ENCODE peak calls at places on chromosomes 4 and X, in four cellular contexts. One of them, this sample, is unnamed.

GRCh38 chr4:67939195-67939594 is 24.1 kb downstream of the TMPRSS11A start:
- DNase-seq in neural crest cell: no peak
- DNase-seq in astrocyte of the cerebellum: no peak
- DNase-seq in mammary epithelial cell: no peak
- DNase-seq in this sample: no peak

GRCh38 chrX:23554304-23554703 is 113.0 kb upstream of the PRDX4 start:
- DNase-seq in mammary epithelial cell: peak
- DNase-seq in astrocyte of the cerebellum: peak
- DNase-seq in neural crest cell: no peak
- DNase-seq in this sample: peak

GRCh38 chr4:30068234-30068633 is 651.9 kb upstream of the PCDH7 start:
- DNase-seq in mammary epithelial cell: no peak
- DNase-seq in astrocyte of the cerebellum: no peak
- DNase-seq in neural crest cell: no peak
- DNase-seq in this sample: no peak

GRCh38 chrX:41449615-41450014 is 2.5 kb downstream of the NYX start:
- DNase-seq in mammary epithelial cell: peak
- DNase-seq in astrocyte of the cerebellum: no peak
- DNase-seq in neural crest cell: no peak
- DNase-seq in this sample: no peak

GRCh38 chrX:49934148-49934547 is 11.8 kb downstream of the CLCN5 start:
- DNase-seq in neural crest cell: no peak
- DNase-seq in astrocyte of the cerebellum: no peak
- DNase-seq in mammary epithelial cell: no peak
- DNase-seq in this sample: no peak

GRCh38 chr4:88146891-88147290 is 11.5 kb downstream of the ABCG2 start:
- DNase-seq in neural crest cell: no peak
- DNase-seq in astrocyte of the cerebellum: no peak
- DNase-seq in mammary epithelial cell: no peak
- DNase-seq in this sample: no peak

GRCh38 chr4:100428051-100428450 is 89.8 kb downstream of the EMCN start:
- DNase-seq in neural crest cell: no peak
- DNase-seq in mammary epithelial cell: peak
- DNase-seq in astrocyte of the cerebellum: peak
- DNase-seq in this sample: peak

GRCh38 chrX:9131066-9131465 is 97.1 kb upstream of the FAM9B start:
- DNase-seq in mammary epithelial cell: no peak
- DNase-seq in astrocyte of the cerebellum: no peak
- DNase-seq in neural crest cell: no peak
- DNase-seq in this sample: no peak

GRCh38 chr4:150140774-150141400 is 62.6 kb downstream of the DCLK2 start:
- DNase-seq in neural crest cell: no peak
- DNase-seq in astrocyte of the cerebellum: peak
- DNase-seq in mammary epithelial cell: peak
- DNase-seq in this sample: no peak

GRCh38 chr4:16524911-16525574 is 298.8 kb upstream of the TAPT1 start:
- DNase-seq in mammary epithelial cell: no peak
- DNase-seq in astrocyte of the cerebellum: no peak
- DNase-seq in neural crest cell: no peak
- DNase-seq in this sample: no peak

GRCh38 chr4:2535386-2536192 is 858 bp upstream of the FAM193A start:
- DNase-seq in neural crest cell: peak
- DNase-seq in mammary epithelial cell: no peak
- DNase-seq in astrocyte of the cerebellum: no peak
- DNase-seq in this sample: peak

GRCh38 chr4:85909851-85910250 is 434.9 kb downstream of the ARHGAP24 start:
- DNase-seq in astrocyte of the cerebellum: no peak
- DNase-seq in neural crest cell: no peak
- DNase-seq in mammary epithelial cell: no peak
- DNase-seq in this sample: peak

GRCh38 chrX:45774961-45775360 is 574.3 kb upstream of the DIPK2B start:
- DNase-seq in mammary epithelial cell: peak
- DNase-seq in astrocyte of the cerebellum: no peak
- DNase-seq in neural crest cell: no peak
- DNase-seq in this sample: no peak

GRCh38 chr4:115121351-115122043 is 8.1 kb upstream of the NDST4 start:
- DNase-seq in astrocyte of the cerebellum: no peak
- DNase-seq in mammary epithelial cell: no peak
- DNase-seq in neural crest cell: no peak
- DNase-seq in this sample: no peak

GRCh38 chr4:104693601-104694201 is 199.0 kb upstream of the CXXC4 start:
- DNase-seq in neural crest cell: no peak
- DNase-seq in astrocyte of the cerebellum: no peak
- DNase-seq in mammary epithelial cell: peak
- DNase-seq in this sample: peak

GRCh38 chr4:105112274-105112673 is 34.4 kb upstream of the TET2 start:
- DNase-seq in mammary epithelial cell: no peak
- DNase-seq in astrocyte of the cerebellum: no peak
- DNase-seq in neural crest cell: no peak
- DNase-seq in this sample: no peak

GRCh38 chrX:17643528-17643927 is 93.8 kb upstream of the SCML1 start:
- DNase-seq in mammary epithelial cell: no peak
- DNase-seq in neural crest cell: no peak
- DNase-seq in astrocyte of the cerebellum: no peak
- DNase-seq in this sample: no peak

GRCh38 chrX:23783569-23784486 is 855 bp downstream of the SAT1 start:
- DNase-seq in astrocyte of the cerebellum: no peak
- DNase-seq in neural crest cell: no peak
- DNase-seq in mammary epithelial cell: no peak
- DNase-seq in this sample: no peak

GRCh38 chrX:46444011-46444410 is 101.2 kb downstream of the ZNF674 start:
- DNase-seq in mammary epithelial cell: peak
- DNase-seq in neural crest cell: no peak
- DNase-seq in astrocyte of the cerebellum: peak
- DNase-seq in this sample: peak

GRCh38 chr4:11232004-11232403 is 196.7 kb downstream of the HS3ST1 start:
- DNase-seq in astrocyte of the cerebellum: no peak
- DNase-seq in neural crest cell: no peak
- DNase-seq in mammary epithelial cell: no peak
- DNase-seq in this sample: no peak

GRCh38 chrX:43836435-43837184 is 45.6 kb downstream of the MAOB start:
- DNase-seq in astrocyte of the cerebellum: no peak
- DNase-seq in neural crest cell: no peak
- DNase-seq in mammary epithelial cell: peak
- DNase-seq in this sample: no peak

GRCh38 chr4:4585012-4585670 is 43.3 kb upstream of the STX18 start:
- DNase-seq in astrocyte of the cerebellum: peak
- DNase-seq in neural crest cell: no peak
- DNase-seq in mammary epithelial cell: peak
- DNase-seq in this sample: no peak

GRCh38 chr4:101232074-101232776 is 115.1 kb downstream of the PPP3CA start:
- DNase-seq in mammary epithelial cell: peak
- DNase-seq in astrocyte of the cerebellum: peak
- DNase-seq in neural crest cell: no peak
- DNase-seq in this sample: no peak

GRCh38 chr4:8308144-8308543 is 38.6 kb downstream of the HTRA3 start:
- DNase-seq in astrocyte of the cerebellum: no peak
- DNase-seq in mammary epithelial cell: no peak
- DNase-seq in neural crest cell: no peak
- DNase-seq in this sample: no peak

GRCh38 chrX:107674480-107675364 is 46.4 kb downstream of the PRPS1 start:
- DNase-seq in neural crest cell: no peak
- DNase-seq in mammary epithelial cell: peak
- DNase-seq in astrocyte of the cerebellum: no peak
- DNase-seq in this sample: no peak

GRCh38 chr4:173443121-173443520 is 44.2 kb upstream of the SCRG1 start:
- DNase-seq in mammary epithelial cell: no peak
- DNase-seq in astrocyte of the cerebellum: no peak
- DNase-seq in neural crest cell: no peak
- DNase-seq in this sample: no peak

GRCh38 chr4:114879916-114880315 is 233.5 kb downstream of the NDST4 start:
- DNase-seq in astrocyte of the cerebellum: no peak
- DNase-seq in neural crest cell: no peak
- DNase-seq in mammary epithelial cell: no peak
- DNase-seq in this sample: no peak

GRCh38 chr4:87545052-87545451 is 15.9 kb upstream of the SPARCL1 start:
- DNase-seq in neural crest cell: no peak
- DNase-seq in mammary epithelial cell: no peak
- DNase-seq in astrocyte of the cerebellum: no peak
- DNase-seq in this sample: no peak

GRCh38 chr4:147236806-147237205 is 244.1 kb upstream of the EDNRA start:
- DNase-seq in neural crest cell: no peak
- DNase-seq in mammary epithelial cell: no peak
- DNase-seq in astrocyte of the cerebellum: no peak
- DNase-seq in this sample: no peak

GRCh38 chr4:92535599-92535998 is 231.8 kb downstream of the GRID2 start:
- DNase-seq in mammary epithelial cell: no peak
- DNase-seq in astrocyte of the cerebellum: no peak
- DNase-seq in neural crest cell: no peak
- DNase-seq in this sample: no peak

GRCh38 chrX:136806891-136807410 is 26.2 kb upstream of the ARHGEF6 start:
- DNase-seq in astrocyte of the cerebellum: no peak
- DNase-seq in mammary epithelial cell: no peak
- DNase-seq in neural crest cell: no peak
- DNase-seq in this sample: no peak

GRCh38 chr4:94488667-94489066 is 36.9 kb downstream of the PDLIM5 start:
- DNase-seq in neural crest cell: no peak
- DNase-seq in mammary epithelial cell: peak
- DNase-seq in astrocyte of the cerebellum: peak
- DNase-seq in this sample: no peak

GRCh38 chr4:26475716-26476115 is 14.6 kb downstream of the CCKAR start:
- DNase-seq in neural crest cell: no peak
- DNase-seq in mammary epithelial cell: no peak
- DNase-seq in astrocyte of the cerebellum: no peak
- DNase-seq in this sample: no peak

GRCh38 chr4:102828497-102828808 is 1.1 kb upstream of the UBE2D3 start:
- DNase-seq in astrocyte of the cerebellum: no peak
- DNase-seq in mammary epithelial cell: no peak
- DNase-seq in neural crest cell: no peak
- DNase-seq in this sample: no peak

GRCh38 chr4:102829803-102830202 is 2.5 kb upstream of the UBE2D3 start:
- DNase-seq in astrocyte of the cerebellum: no peak
- DNase-seq in neural crest cell: no peak
- DNase-seq in mammary epithelial cell: no peak
- DNase-seq in this sample: no peak

GRCh38 chr4:102826890-102827673 is at the start of gene UBE2D3:
- DNase-seq in neural crest cell: peak
- DNase-seq in astrocyte of the cerebellum: peak
- DNase-seq in mammary epithelial cell: peak
- DNase-seq in this sample: peak

GRCh38 chr4:102826105-102826889 is 1.1 kb downstream of the UBE2D3 start:
- DNase-seq in astrocyte of the cerebellum: no peak
- DNase-seq in neural crest cell: no peak
- DNase-seq in mammary epithelial cell: no peak
- DNase-seq in this sample: no peak

GRCh38 chr4:102827674-102828496 is 534 bp upstream of the UBE2D3 start:
- DNase-seq in neural crest cell: peak
- DNase-seq in astrocyte of the cerebellum: peak
- DNase-seq in mammary epithelial cell: peak
- DNase-seq in this sample: peak
- TF ChIP-seq CTCF in neural crest cell: no peak
- TF ChIP-seq CTCF in astrocyte of the cerebellum: no peak
- TF ChIP-seq CTCF in mammary epithelial cell: no peak
- TF ChIP-seq CTCF in this sample: no peak

GRCh38 chrX:71911023-71911730 is 532 bp downstream of the NHSL2 start:
- DNase-seq in mammary epithelial cell: no peak
- DNase-seq in astrocyte of the cerebellum: no peak
- DNase-seq in neural crest cell: peak
- DNase-seq in this sample: peak
- TF ChIP-seq CTCF in mammary epithelial cell: no peak
- TF ChIP-seq CTCF in astrocyte of the cerebellum: no peak
- TF ChIP-seq CTCF in neural crest cell: peak
- TF ChIP-seq CTCF in this sample: peak

DNA sequence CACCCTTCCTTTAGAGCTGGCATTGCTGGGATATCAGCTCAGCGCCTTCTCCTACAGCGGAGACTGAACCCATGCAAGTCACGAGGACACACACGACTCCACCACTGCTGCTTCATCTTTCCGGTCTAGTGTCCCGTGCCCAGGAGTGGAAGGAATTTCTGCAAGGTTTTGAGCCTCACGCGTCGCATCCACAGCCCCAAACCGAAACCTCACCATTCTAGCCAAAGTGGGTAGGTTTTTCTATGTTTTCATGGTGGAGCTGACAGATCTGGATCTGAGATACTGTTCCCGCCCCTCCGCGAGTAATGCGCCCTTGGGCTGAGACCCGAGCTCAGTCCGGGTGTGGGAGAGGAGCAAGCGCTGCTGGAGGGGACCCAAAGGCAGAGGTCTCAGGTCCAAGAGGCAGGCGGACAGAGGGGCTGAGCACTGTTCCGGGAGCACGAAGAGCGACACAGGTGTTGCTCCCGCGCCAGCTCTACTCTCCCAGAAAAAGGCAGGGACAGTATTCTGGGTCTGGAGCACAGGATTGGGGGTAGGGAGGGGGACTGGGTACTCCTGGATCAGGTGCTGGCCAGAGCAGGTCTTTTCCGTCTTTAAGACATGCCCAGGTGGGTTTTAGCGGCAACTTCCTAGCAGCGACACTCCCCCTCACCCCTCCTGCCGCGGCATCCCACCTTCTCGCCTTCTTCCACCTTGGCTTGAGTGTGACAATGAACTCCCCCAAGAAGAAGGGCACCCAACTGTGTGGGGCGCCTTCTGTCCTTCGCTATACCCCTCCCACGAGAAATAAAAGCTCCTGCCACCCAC is 1.9 kb downstream of the EPHA5 start:
- DNase-seq in mammary epithelial cell: no peak
- DNase-seq in neural crest cell: no peak
- DNase-seq in astrocyte of the cerebellum: peak
- DNase-seq in this sample: no peak
- TF ChIP-seq CTCF in mammary epithelial cell: no peak
- TF ChIP-seq CTCF in neural crest cell: no peak
- TF ChIP-seq CTCF in astrocyte of the cerebellum: no peak
- TF ChIP-seq CTCF in this sample: no peak

GRCh38 chr4:189090174-189090814 is 850.4 kb upstream of the FRG1 start:
- DNase-seq in neural crest cell: no peak
- DNase-seq in mammary epithelial cell: peak
- DNase-seq in astrocyte of the cerebellum: no peak
- DNase-seq in this sample: peak
- TF ChIP-seq CTCF in neural crest cell: peak
- TF ChIP-seq CTCF in mammary epithelial cell: peak
- TF ChIP-seq CTCF in astrocyte of the cerebellum: no peak
- TF ChIP-seq CTCF in this sample: no peak

DNA sequence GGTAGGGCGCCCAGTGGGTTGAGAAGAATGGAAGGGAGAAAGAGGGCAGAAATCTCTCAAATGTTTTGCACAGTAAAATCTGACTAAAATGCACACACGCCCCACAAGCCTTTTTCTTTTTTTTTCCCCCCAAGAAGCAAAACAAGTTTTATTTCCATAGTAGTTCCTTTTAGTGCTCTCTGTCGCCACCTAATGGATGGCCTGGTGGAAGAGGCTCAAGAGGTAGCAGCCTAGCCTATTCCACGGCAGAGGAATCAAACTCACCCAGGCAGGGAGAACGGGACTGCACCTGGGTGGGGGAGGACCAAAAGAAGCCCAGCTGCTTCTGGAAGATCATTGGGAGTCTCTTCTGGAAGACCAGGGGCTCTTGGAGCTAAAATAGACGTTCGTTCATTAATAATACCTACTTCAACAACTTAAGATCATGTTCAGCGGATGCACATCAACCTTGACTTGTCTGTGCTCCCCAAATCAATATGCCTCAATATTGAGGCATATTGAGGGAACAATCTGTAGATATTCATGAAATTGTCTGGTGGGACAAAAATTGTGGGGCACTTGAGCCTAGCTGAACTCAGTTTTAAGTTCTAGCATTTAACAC is 31.6 kb upstream of the IRAK1 start:
- DNase-seq in neural crest cell: peak
- DNase-seq in mammary epithelial cell: peak
- DNase-seq in astrocyte of the cerebellum: peak
- DNase-seq in this sample: peak
- TF ChIP-seq CTCF in neural crest cell: peak
- TF ChIP-seq CTCF in mammary epithelial cell: peak
- TF ChIP-seq CTCF in astrocyte of the cerebellum: peak
- TF ChIP-seq CTCF in this sample: peak

GRCh38 chrX:56788717-56789122 is 59.7 kb downstream of the NBDY start:
- DNase-seq in mammary epithelial cell: no peak
- DNase-seq in astrocyte of the cerebellum: no peak
- DNase-seq in neural crest cell: no peak
- DNase-seq in this sample: no peak
- TF ChIP-seq CTCF in mammary epithelial cell: no peak
- TF ChIP-seq CTCF in astrocyte of the cerebellum: no peak
- TF ChIP-seq CTCF in neural crest cell: no peak
- TF ChIP-seq CTCF in this sample: no peak